ENCODE peak calls at places on chromosomes 3 and 15, in eight cellular contexts. J is erythroblast, P is IMR-90, X is thyroid gland, L is transverse colon, R is heart left ventricle, F is esophagus squamous epithelium, Y is stomach. G is an unnamed sample.

GRCh38 chr3:13420051-13420816 is at the start of gene NUP210:
- DNase-seq in P (no peak), F (no peak), L (peak; percentile 70), Y (peak; percentile 64), R (peak; percentile 35), J (peak; percentile 82), X (peak; percentile 66), G (peak; percentile 78)

GRCh38 chr3:171183042-171183441 is 156.5 kb upstream of the SLC2A2 start:
- DNase-seq in P (peak; percentile 37), L (no peak), X (no peak), R (no peak), F (no peak), J (peak; percentile 89), Y (no peak), G (no peak)

GRCh38 chr3:17122758-17123157 is 238.0 kb downstream of the PLCL2 start:
- DNase-seq in F (no peak), Y (no peak), J (no peak), R (no peak), X (no peak), P (no peak), L (no peak), G (no peak)

GRCh38 chr3:146384786-146385185 is 84.6 kb downstream of the PLSCR2 start:
- DNase-seq in L (no peak), Y (no peak), J (no peak), R (no peak), F (no peak), X (no peak), P (no peak), G (no peak)

GRCh38 chr3:130604806-130605205 is 87.8 kb downstream of the COL6A6 start:
- DNase-seq in L (no peak), J (no peak), R (no peak), X (no peak), F (no peak), Y (no peak), P (no peak), G (no peak)

GRCh38 chr3:42709621-42710020 is 7.0 kb upstream of the HHATL start:
- DNase-seq in L (no peak), X (no peak), R (no peak), J (no peak), Y (no peak), P (no peak), F (no peak), G (no peak)

GRCh38 chr3:49013738-49014660 is 4.4 kb downstream of the DALRD3 start:
- DNase-seq in R (peak; percentile 35), P (no peak), F (no peak), J (peak; percentile 61), Y (peak; percentile 66), L (peak; percentile 66), X (peak; percentile 47), G (peak; percentile 55)

GRCh38 chr3:101859882-101860281 is 10.6 kb downstream of the NFKBIZ start:
- DNase-seq in F (no peak), R (no peak), X (no peak), L (no peak), J (no peak), Y (no peak), P (no peak), G (no peak)

GRCh38 chr15:85024509-85025336 is 43.1 kb downstream of the PDE8A start:
- DNase-seq in X (no peak), L (no peak), F (no peak), P (peak; percentile 62), R (no peak), Y (no peak), J (no peak), G (no peak)

GRCh38 chr15:90059208-90059985 is 42.9 kb downstream of the IDH2 start:
- DNase-seq in L (peak; percentile 88), R (peak; percentile 88), J (peak; percentile 25), X (peak; percentile 37), Y (peak; percentile 73), P (no peak), F (peak; percentile 54), G (peak; percentile 79)

GRCh38 chr3:39383913-39384664 is 919 bp downstream of the SLC25A38 start:
- DNase-seq in L (peak; percentile 98), P (peak; percentile 88), F (no peak), R (peak; percentile 97), X (peak; percentile 99), Y (peak; percentile 99), J (no peak), G (peak; percentile 94)

GRCh38 chr3:39381432-39381831 is 1.7 kb upstream of the SLC25A38 start:
- DNase-seq in R (no peak), P (no peak), J (no peak), L (no peak), X (no peak), F (no peak), Y (no peak), G (no peak)

GRCh38 chr3:39385456-39386098 is 2.4 kb downstream of the SLC25A38 start:
- DNase-seq in Y (no peak), X (no peak), L (no peak), P (no peak), J (no peak), F (no peak), R (no peak), G (no peak)

GRCh38 chr3:39384665-39385000 is 1.5 kb downstream of the SLC25A38 start:
- DNase-seq in X (peak; percentile 21), L (no peak), P (no peak), R (no peak), Y (no peak), J (no peak), F (no peak), G (no peak)

DNA sequence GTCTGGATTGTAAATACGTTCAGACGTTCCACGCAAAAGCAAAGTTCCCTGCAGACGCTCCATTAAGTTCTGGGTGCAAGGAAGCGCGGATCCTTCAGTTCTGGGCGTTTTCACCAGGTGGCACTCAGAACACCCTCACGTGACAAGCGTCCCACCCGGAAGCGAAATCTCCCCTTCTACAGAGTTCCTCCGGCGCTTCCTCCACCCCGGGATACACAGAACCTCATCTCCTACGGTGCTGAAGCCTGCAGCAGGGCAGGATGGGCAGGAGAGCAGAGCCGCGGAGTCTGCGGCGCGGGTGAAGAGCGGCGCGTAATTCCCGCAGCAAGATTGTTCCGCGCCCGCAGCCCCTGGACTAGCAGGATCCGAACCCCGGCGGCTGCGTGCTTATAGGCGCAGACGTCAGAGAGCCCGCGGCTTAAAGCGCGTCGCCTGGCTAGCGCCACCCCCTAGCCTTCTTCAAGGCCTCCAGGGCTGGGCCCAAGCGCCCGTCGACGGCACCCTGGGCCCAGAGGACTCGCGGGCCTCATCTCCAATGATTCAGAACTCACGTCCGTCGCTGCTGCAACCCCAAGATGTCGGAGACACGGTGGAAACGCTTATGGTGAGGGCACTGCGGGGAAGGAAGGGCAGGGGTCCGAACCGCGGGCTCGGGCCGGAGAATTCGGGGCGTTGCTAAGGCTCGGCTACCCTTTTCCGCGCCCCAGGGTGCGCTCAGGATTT is at the start of gene SLC25A38:
- DNase-seq in R (peak; percentile 82), F (no peak), P (peak; percentile 85), J (no peak), X (peak; percentile 84), Y (peak; percentile 80), L (peak; percentile 85), G (peak; percentile 65)
- TF ChIP-seq POLR2A in R (no peak), F (peak; percentile 22), P (peak; percentile 66), J (no peak), X (peak; percentile 66), Y (no peak), L (peak; percentile 58), G (peak; percentile 69)

DNA sequence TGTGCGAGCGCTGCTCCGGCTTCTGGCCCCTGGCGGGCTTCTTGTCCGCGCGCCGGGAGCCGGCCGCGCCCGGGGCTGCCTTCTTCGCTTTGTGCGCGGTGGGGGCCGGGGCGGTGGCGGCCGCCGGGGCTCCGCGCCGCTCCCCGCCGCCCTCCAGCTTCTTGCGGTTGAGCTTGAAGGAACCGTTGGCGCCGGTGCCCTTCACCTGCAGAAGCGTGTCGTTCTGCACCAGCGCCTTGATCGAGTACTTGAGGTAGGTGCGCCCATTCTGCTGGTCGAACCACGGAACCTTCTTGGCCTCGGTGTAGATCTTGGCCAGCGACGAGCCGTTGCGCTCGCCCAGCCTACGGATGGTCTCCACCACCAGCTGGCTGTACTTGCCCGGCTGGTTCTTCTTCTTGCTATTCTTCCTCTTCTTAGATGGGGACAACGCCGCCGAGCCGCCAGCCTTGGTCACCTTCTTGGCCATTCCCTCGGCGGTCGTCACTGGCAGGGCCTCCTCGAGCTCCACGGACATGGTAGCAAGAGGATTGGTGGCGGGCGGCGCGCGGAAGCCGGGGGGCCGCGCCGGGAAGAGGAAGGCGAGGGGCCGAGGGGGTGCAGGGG is 36.8 kb downstream of the HMCES start:
- DNase-seq in P (peak; percentile 21), F (no peak), Y (peak; percentile 44), J (peak; percentile 75), R (peak; percentile 67), X (peak; percentile 72), L (peak; percentile 44), G (no peak)
- TF ChIP-seq POLR2A in P (no peak), F (peak; percentile 2), Y (no peak), J (peak; percentile 17), R (no peak), X (no peak), L (no peak), G (no peak)

DNA sequence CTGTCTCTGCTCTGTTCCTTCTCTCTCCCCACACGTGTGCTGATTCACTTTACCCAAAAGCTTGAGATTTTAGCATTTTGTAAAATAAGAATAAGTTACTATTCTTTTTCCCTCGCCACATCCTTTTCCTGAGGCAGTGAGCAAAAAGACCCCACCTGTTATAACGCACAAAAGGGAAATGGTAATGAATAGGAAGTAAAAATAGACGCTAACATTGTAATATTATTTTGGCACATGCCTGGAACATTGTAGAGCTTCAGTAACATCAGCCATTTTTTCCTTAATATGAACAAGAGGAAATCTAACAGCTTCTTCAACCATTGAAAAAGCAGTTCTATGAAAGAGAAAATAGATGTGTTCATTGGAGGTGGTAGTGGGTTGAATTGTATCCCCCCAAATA is 40.5 kb downstream of the CD200 start:
- DNase-seq in P (no peak), F (no peak), X (no peak), J (no peak), L (no peak), Y (no peak), R (no peak), G (no peak)
- TF ChIP-seq POLR2A in P (no peak), F (no peak), X (no peak), J (no peak), L (no peak), Y (no peak), R (no peak), G (no peak)

GRCh38 chr3:152970851-152971250 is 135.9 kb downstream of the P2RY1 start:
- DNase-seq in J (no peak), Y (no peak), X (no peak), F (no peak), R (no peak), P (no peak), L (no peak), G (no peak)
- TF ChIP-seq POLR2A in J (no peak), Y (no peak), X (no peak), F (no peak), R (no peak), P (no peak), L (no peak), G (no peak)